ENCODE peak calls at places on chromosomes 5 and 9, in four cellular contexts. W is WTC11, K is H1, V is K562. Q is an unnamed sample.

GRCh38 chr9:134624827-134625181 is 16.8 kb upstream of the COL5A1 start:
- DNase-seq in W (peak), V (no peak), K (no peak), Q (no peak)

GRCh38 chr9:19689324-19690087 is 99.3 kb downstream of the SLC24A2 start:
- DNase-seq in W (no peak), K (no peak), V (no peak), Q (no peak)

GRCh38 chr5:175814676-175815075 is 56.7 kb upstream of the CPLX2 start:
- DNase-seq in W (no peak), K (no peak), V (peak), Q (peak)

GRCh38 chr9:134376386-134377142 is 50.3 kb downstream of the RXRA start:
- DNase-seq in V (no peak), K (no peak), W (no peak), Q (no peak)

GRCh38 chr9:136858844-136859757 is 7.0 kb downstream of the MAMDC4 start:
- DNase-seq in V (no peak), K (no peak), W (no peak), Q (no peak)

GRCh38 chr5:420632-421286 is 22.2 kb upstream of the EXOC3 start:
- DNase-seq in K (no peak), V (no peak), W (peak), Q (no peak)

GRCh38 chr9:105911104-105911911 is 217.0 kb downstream of the TMEM38B start:
- DNase-seq in V (no peak), K (peak), W (no peak), Q (no peak)

GRCh38 chr5:42715791-42716190 is 40.8 kb upstream of the CCDC152 start:
- DNase-seq in W (no peak), K (no peak), V (no peak), Q (no peak)

GRCh38 chr5:139896718-139897117 is 101.1 kb downstream of the PSD2 start:
- DNase-seq in W (no peak), V (no peak), K (no peak), Q (no peak)

GRCh38 chr5:177310757-177311173 is 933 bp downstream of the MXD3 start:
- DNase-seq in W (no peak), V (peak), K (no peak), Q (no peak)

GRCh38 chr9:105291422-105291859 is 47.0 kb downstream of the SLC44A1 start:
- DNase-seq in W (no peak), V (no peak), K (no peak), Q (no peak)

GRCh38 chr9:20505574-20505973 is 116.7 kb downstream of the MLLT3 start:
- DNase-seq in V (no peak), K (no peak), W (no peak), Q (no peak)

GRCh38 chr9:98980291-98980690 is 36.6 kb downstream of the COL15A1 start:
- DNase-seq in K (no peak), V (no peak), W (no peak), Q (no peak)

GRCh38 chr5:20486826-20487225 is 498.8 kb upstream of the CDH18 start:
- DNase-seq in K (no peak), W (no peak), V (no peak), Q (no peak)

GRCh38 chr5:93189707-93190120 is 391.3 kb downstream of the NR2F1-AS1 start:
- DNase-seq in V (no peak), W (no peak), K (no peak), Q (no peak)

GRCh38 chr5:107669543-107670027 is 1.2 kb downstream of the EFNA5 start:
- DNase-seq in W (peak), K (no peak), V (no peak), Q (peak)

GRCh38 chr9:93645149-93645889 is 68.9 kb downstream of the PHF2 start:
- DNase-seq in W (no peak), K (no peak), V (no peak), Q (no peak)

GRCh38 chr5:151742870-151743294 is 15.5 kb downstream of the ATOX1 start:
- DNase-seq in W (peak), K (no peak), V (peak), Q (peak)
- TF ChIP-seq TEAD4 in W (no peak), K (peak), V (no peak), Q (no peak)

GRCh38 chr9:133067006-133067405 is 5.2 kb downstream of the CEL start:
- DNase-seq in K (no peak), V (no peak), W (no peak), Q (no peak)
- TF ChIP-seq TEAD4 in K (no peak), V (no peak), W (no peak), Q (no peak)

DNA sequence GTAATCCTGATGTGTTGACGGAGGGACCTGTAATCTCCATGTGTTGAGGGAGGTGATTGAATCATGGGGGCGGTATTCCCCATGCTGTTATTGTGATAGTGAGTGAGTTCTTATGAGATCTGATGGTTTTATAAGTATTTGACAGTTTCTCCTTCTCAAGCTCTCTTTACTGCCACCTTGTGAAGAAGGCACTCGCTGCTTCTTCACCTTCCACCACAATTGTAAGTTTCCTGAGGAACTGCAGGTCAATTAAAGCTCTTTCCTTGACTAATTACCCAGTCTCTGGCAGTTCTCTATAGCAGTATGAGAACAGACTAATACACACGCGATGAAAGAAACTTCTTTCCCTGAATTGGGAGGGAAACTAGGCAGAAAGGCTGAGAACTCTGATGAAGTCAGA is 141.1 kb upstream of the RAD23B start:
- DNase-seq in W (no peak), K (no peak), V (no peak), Q (no peak)
- TF ChIP-seq TEAD4 in W (no peak), K (no peak), V (no peak), Q (no peak)

DNA sequence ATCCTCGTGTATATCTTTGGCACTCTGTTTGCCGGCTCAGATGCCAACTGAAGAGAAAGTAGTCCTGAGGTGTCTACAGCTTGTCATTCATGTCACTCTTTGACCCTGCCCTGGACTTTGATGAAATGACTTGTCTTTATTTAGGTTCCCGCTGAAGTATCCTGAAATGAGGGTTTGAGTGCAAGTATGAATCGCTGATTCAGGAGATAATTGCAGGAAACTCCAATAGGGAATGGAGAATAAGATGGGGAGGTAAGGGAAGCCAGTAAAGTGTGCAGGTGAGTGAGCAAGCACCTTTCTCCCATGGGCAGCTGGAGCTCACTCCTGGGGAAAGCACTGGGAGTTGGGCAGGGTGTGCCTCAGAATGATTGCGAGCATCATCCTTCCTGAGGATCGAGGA is 50.3 kb upstream of the ZFR start:
- DNase-seq in K (no peak), V (no peak), W (no peak), Q (no peak)
- TF ChIP-seq TEAD4 in K (no peak), V (no peak), W (no peak), Q (no peak)

DNA sequence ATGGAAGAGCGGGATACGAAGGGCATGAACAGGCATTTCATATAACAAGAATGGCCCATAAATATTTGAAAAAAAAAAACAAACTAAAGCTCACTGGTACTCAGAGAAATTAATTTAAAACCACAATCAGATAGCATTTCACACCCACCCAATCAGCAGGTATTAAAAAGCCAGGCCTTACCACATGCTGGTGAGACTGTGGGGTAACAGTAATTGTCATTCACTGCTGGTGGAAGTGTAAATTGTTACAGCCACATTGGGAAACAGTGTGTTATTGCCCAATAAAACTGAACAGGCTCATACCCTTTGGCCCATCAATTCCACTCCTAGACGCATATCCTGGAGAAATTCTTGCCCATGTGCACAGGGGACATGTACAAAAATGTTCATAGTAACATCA is 66.0 kb downstream of the PLAC8L1 start:
- DNase-seq in W (no peak), K (no peak), V (no peak), Q (no peak)
- TF ChIP-seq TEAD4 in W (no peak), K (no peak), V (no peak), Q (no peak)

GRCh38 chr9:87599901-87600610 is 102.4 kb downstream of the DAPK1 start:
- DNase-seq in W (no peak), K (no peak), V (peak), Q (no peak)

GRCh38 chr9:87601595-87601994 is 103.9 kb downstream of the DAPK1 start:
- DNase-seq in V (no peak), W (no peak), K (no peak), Q (no peak)

GRCh38 chr9:87602933-87603643 is 105.4 kb downstream of the DAPK1 start:
- DNase-seq in W (no peak), K (no peak), V (no peak), Q (no peak)

GRCh38 chr9:87603854-87604490 is 106.3 kb downstream of the DAPK1 start:
- DNase-seq in K (no peak), V (peak), W (no peak), Q (no peak)

GRCh38 chr9:87601175-87601574 is 103.5 kb downstream of the DAPK1 start:
- DNase-seq in V (no peak), K (peak), W (no peak), Q (no peak)
- TF ChIP-seq TEAD4 in V (no peak), K (no peak), W (no peak), Q (no peak)

DNA sequence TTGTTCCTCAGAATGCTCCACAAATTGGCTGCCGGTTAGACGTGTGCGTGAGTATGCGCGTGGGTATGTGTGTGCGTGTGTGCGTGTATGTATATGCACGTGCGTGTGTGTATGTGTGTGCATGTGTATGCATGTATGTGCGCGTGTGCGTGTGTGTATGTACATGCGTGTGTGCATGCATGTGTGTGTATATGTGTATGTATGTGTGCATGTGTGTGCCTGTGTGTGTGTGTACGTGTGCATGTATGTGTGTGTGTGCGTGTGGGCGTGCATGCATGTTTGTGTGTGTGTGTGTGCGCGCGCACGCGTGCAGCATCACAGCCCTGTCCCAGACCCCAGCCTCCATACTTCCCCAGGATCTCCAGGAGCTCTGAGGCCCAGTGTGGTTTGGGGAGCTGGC is 183.1 kb upstream of the IER5L start:
- DNase-seq in V (no peak), K (no peak), W (no peak), Q (no peak)
- TF ChIP-seq TEAD4 in V (no peak), K (no peak), W (no peak), Q (no peak)

GRCh38 chr9:38032266-38032830 is 36.7 kb downstream of the SHB start:
- DNase-seq in K (no peak), V (no peak), W (no peak), Q (no peak)
- TF ChIP-seq TEAD4 in K (no peak), V (no peak), W (no peak), Q (no peak)

DNA sequence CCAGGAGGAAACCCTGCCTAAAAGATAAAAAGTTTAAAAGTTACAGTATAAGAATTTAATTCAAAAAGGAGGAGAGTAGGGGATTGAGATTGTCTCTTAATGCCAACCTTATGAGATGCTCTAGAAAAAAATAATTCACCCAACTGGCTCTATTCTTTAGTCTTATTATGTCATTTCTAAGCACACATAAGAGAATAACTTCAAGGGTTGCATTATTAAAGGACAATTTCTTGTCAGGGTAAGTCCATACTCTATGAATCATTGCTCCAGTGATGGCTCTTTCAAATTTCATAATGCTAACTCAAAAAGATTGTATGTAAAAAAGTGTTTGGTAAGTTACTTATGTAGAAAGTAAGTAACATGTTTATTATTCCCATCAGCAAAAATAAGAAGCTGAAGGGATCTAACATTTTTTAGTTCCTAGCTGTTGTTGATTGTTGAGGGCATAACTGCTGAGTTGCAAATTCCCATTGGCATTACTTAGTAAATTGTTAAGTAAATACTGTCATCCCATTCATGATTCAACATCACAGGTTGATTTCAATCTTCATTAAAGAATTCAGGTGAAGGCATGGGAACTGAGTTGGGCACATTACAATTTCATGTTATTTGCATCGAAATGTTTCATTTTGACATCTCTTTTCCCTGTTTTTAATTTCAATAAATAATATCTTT is 28.6 kb downstream of the ALDH1A1 start:
- DNase-seq in V (no peak), W (no peak), K (no peak), Q (no peak)
- TF ChIP-seq TEAD4 in V (no peak), W (no peak), K (no peak), Q (no peak)

Q was measured in SK-N-SH.